ENCODE peak calls at places on chromosomes 1 and 21, in six cellular contexts. Y, F, B, C, N and E are unnamed samples.

GRCh38 chr1:167578935-167579521 is 25.5 kb upstream of the CREG1 start:
- DNase-seq in Y (no peak), F (no peak), B (no peak), C (no peak), N (no peak), E (no peak)

GRCh38 chr1:203038217-203038741 is 12.0 kb downstream of the PPFIA4 start:
- DNase-seq in Y (peak), F (no peak), B (no peak), C (no peak), N (peak), E (peak)

GRCh38 chr1:217274927-217275616 is 355.8 kb downstream of the GPATCH2 start:
- DNase-seq in Y (peak), F (no peak), B (no peak), C (peak), N (peak), E (no peak)

GRCh38 chr1:167430134-167430848 is 88.0 kb downstream of the CD247 start:
- DNase-seq in Y (no peak), F (no peak), B (peak), C (peak), N (no peak), E (peak)

GRCh38 chr1:1419812-1420653 is 1.0 kb downstream of the ANKRD65 start:
- DNase-seq in Y (no peak), F (no peak), B (no peak), C (no peak), N (no peak), E (peak)

GRCh38 chr1:45007311-45007710 is 3.8 kb downstream of the HECTD3 start:
- DNase-seq in Y (no peak), F (no peak), B (no peak), C (no peak), N (no peak), E (no peak)

GRCh38 chr1:58136502-58136901 is 410.0 kb downstream of the OMA1 start:
- DNase-seq in Y (no peak), F (no peak), B (no peak), C (no peak), N (no peak), E (no peak)

GRCh38 chr21:45532826-45533730 is 9.2 kb downstream of the SLC19A1 start:
- DNase-seq in Y (no peak), F (no peak), B (peak), C (no peak), N (no peak), E (no peak)

GRCh38 chr1:96259399-96259798 is 462.2 kb upstream of the PTBP2 start:
- DNase-seq in Y (no peak), F (peak), B (no peak), C (no peak), N (no peak), E (no peak)

GRCh38 chr1:20429296-20429695 is 56.7 kb downstream of the CAMK2N1 start:
- DNase-seq in Y (peak), F (no peak), B (no peak), C (no peak), N (no peak), E (no peak)

GRCh38 chr1:3163356-3163755 is 94.4 kb downstream of the PRDM16 start:
- DNase-seq in Y (no peak), F (no peak), B (no peak), C (no peak), N (no peak), E (no peak)

GRCh38 chr1:19918057-19918456 is 5.4 kb downstream of the PLA2G2E start:
- DNase-seq in Y (peak), F (peak), B (peak), C (peak), N (peak), E (peak)

GRCh38 chr1:118136511-118136937 is 48.5 kb downstream of the SPAG17 start:
- DNase-seq in Y (peak), F (no peak), B (no peak), C (peak), N (peak), E (no peak)

GRCh38 chr1:91791691-91792392 is 94.1 kb downstream of the TGFBR3 start:
- DNase-seq in Y (no peak), F (no peak), B (no peak), C (no peak), N (no peak), E (no peak)

GRCh38 chr1:30895942-30896660 is 12.5 kb downstream of the SDC3 start:
- DNase-seq in Y (peak), F (no peak), B (no peak), C (no peak), N (no peak), E (no peak)

GRCh38 chr1:15557594-15557993 is 27.3 kb downstream of the AGMAT start:
- DNase-seq in Y (peak), F (no peak), B (no peak), C (no peak), N (no peak), E (no peak)

GRCh38 chr1:21574464-21575151 is 65.4 kb downstream of the ALPL start:
- DNase-seq in Y (no peak), F (peak), B (peak), C (no peak), N (peak), E (peak)

GRCh38 chr1:200429221-200429751 is 19.4 kb upstream of the ZNF281 start:
- DNase-seq in Y (peak), F (no peak), B (no peak), C (no peak), N (peak), E (no peak)

GRCh38 chr1:30816211-30817082 is 58.9 kb upstream of the LAPTM5 start:
- DNase-seq in Y (peak), F (peak), B (peak), C (peak), N (peak), E (peak)

GRCh38 chr1:36814774-36815173 is 219.5 kb downstream of the GRIK3 start:
- DNase-seq in Y (no peak), F (no peak), B (no peak), C (no peak), N (no peak), E (no peak)

GRCh38 chr1:98723574-98723973 is 62.1 kb downstream of the SNX7 start:
- DNase-seq in Y (no peak), F (no peak), B (no peak), C (no peak), N (no peak), E (no peak)

GRCh38 chr1:65149391-65149729 is 1.4 kb downstream of the AK4 start:
- DNase-seq in Y (no peak), F (peak), B (no peak), C (no peak), N (peak), E (peak)

GRCh38 chr21:44416193-44416592 is 39.1 kb upstream of the LRRC3 start:
- DNase-seq in Y (no peak), F (no peak), B (no peak), C (no peak), N (no peak), E (no peak)

GRCh38 chr21:25871566-25871965 is 136.8 kb downstream of the GABPA start:
- DNase-seq in Y (no peak), F (no peak), B (peak), C (no peak), N (no peak), E (peak)

GRCh38 chr1:204659061-204659460 is 26.5 kb downstream of the LRRN2 start:
- DNase-seq in Y (no peak), F (no peak), B (no peak), C (peak), N (peak), E (no peak)

DNA sequence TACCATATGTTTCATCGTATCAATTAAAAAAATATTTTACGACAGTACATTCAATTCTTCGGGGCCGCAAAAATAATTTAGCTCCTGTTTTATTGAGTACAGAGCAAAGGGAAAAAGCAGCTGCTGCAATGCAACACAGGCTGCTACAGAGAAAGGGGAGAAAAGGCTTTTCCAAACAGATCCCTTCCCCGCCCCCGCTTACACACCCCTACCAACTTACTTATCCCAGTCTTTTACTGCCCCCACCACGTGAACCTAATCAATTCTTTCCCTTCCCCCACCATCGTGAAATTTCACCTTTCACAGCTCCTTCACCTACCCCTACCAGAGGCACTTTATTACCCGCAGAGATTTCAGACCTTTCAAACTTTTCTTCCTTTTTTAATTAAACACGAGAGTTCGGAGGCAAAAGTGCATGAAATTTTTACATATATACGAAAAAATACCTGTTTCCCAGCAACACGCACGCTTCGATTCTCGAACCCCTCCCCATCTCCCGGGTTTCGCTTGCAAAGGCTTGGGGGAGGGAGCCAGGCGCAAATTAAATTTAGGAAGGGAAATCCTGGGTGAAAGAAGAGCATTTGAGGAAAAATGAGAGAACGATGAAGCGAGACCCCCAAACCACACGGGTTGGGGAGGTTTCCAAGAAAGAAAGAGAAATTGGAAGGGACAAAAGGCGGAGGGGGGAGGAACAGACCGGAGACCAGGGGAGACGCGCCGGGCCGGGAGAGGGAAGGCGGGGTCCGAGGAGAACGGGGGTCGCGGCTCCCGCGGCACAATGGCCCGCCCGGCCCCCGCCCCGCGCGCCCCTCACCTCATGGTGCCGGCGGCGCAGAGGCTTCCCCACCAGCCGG is 824 bp downstream of the ENAH start:
- DNase-seq in Y (no peak), F (peak), B (peak), C (no peak), N (peak), E (no peak)
- H3K18ac ChIP-seq in Y (peak), F (peak), B (peak), C (peak), N (peak), E (peak)

GRCh38 chr1:222301653-222302052 is 246.3 kb downstream of the HHIPL2 start:
- DNase-seq in Y (peak), F (no peak), B (no peak), C (no peak), N (peak), E (no peak)

DNA sequence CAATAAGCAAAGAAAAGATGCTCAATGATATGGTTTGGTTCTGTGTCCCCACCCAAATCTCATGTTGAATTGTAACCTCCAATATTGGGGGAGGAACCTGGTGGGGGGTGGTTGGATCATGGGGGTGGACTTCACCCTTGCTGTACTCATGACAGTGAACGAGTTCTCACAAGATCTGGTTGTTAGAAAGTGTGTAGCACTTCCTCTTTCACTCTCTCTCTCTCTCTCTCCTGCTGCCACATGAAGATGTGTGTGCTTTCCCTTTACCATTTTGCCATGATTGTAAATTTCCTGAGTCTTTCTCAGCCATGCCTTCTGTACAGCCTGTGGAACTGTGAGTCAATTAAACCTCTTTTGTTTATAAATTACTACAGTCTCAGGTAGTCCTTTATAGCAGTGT is 248.4 kb downstream of the HHIPL2 start:
- DNase-seq in Y (no peak), F (no peak), B (no peak), C (no peak), N (no peak), E (no peak)
- H4K91ac ChIP-seq in Y (no peak), F (no peak), B (no peak), C (no peak), N (no peak), E (no peak)

GRCh38 chr1:153627797-153628626 is at the start of gene S100A1:
- DNase-seq in Y (no peak), F (no peak), B (no peak), C (no peak), N (no peak), E (no peak)
- H3K18ac ChIP-seq in Y (peak), F (peak), B (peak), C (peak), N (peak), E (peak)

GRCh38 chr1:23726669-23727068 is 16.6 kb upstream of the ELOA start:
- DNase-seq in Y (no peak), F (no peak), B (no peak), C (no peak), N (no peak), E (no peak)
- H4K91ac ChIP-seq in Y (no peak), F (no peak), B (no peak), C (no peak), N (peak), E (no peak)

GRCh38 chr1:158933621-158934020 is 2.3 kb downstream of the PYHIN1 start:
- DNase-seq in Y (no peak), F (no peak), B (no peak), C (no peak), N (no peak), E (no peak)
- H3K18ac ChIP-seq in Y (no peak), F (no peak), B (no peak), C (no peak), N (no peak), E (no peak)

GRCh38 chr1:24501371-24502167 is 1.1 kb upstream of the RCAN3 start:
- DNase-seq in Y (no peak), F (no peak), B (no peak), C (peak), N (peak), E (no peak)

GRCh38 chr1:24502168-24503002 is at the start of gene RCAN3:
- DNase-seq in Y (peak), F (peak), B (peak), C (peak), N (peak), E (peak)

GRCh38 chr1:24503870-24504523 is 1.4 kb downstream of the RCAN3 start:
- DNase-seq in Y (no peak), F (no peak), B (no peak), C (no peak), N (no peak), E (no peak)

GRCh38 chr1:24504560-24504959 is 1.9 kb downstream of the RCAN3 start:
- DNase-seq in Y (no peak), F (no peak), B (no peak), C (no peak), N (no peak), E (no peak)

DNA sequence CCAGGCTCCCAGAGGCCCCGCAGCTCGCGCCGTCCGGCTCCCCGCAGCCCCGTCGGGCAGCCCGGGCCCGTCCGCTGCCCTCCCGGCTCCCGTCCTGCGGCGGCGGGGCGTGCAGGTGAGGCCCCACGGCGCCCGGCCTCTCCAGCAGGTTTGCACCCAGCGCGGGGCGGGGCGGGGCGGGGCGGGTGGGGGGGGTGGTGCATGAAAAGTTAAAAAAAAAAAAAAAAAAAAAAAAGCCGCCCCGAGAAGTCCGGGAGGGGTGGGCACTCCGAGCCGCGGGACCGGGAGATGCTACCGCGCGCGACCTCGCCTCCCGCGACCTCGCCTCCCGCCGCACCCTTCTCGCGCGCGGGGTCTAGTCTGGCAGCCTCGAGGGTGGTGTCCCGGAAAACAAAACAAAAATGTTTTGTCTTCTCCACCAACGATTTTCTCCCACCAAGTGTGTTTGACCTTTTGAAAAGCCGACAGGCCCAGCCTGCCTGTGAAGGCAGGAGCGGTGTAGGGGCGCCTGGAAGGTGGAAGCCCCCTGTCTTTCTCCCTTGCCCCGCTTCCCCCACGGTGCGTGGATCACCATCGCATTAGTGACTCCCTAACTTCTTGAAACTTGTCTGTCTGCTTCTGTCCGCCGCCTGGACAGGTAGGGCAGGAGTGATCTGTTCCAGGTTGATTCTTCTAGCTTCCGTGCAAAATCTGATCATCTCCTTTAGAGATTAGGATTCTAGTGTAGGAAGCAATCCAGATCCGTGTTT is 541 bp downstream of the RCAN3 start:
- DNase-seq in Y (no peak), F (no peak), B (no peak), C (peak), N (peak), E (no peak)
- H4K91ac ChIP-seq in Y (no peak), F (no peak), B (peak), C (peak), N (peak), E (no peak)

GRCh38 chr1:205668951-205669340 is 11.4 kb downstream of the SLC45A3 start:
- DNase-seq in Y (no peak), F (no peak), B (no peak), C (peak), N (no peak), E (no peak)
- H3K18ac ChIP-seq in Y (no peak), F (peak), B (peak), C (no peak), N (no peak), E (no peak)

GRCh38 chr1:44002165-44002564 is 10.8 kb downstream of the CCDC24 start:
- DNase-seq in Y (no peak), F (no peak), B (no peak), C (no peak), N (no peak), E (no peak)
- H4K91ac ChIP-seq in Y (no peak), F (no peak), B (no peak), C (no peak), N (no peak), E (no peak)